ENCODE peak calls at places on chromosome 16, in four cellular contexts. J, T, A and O are unnamed samples.

GRCh38 chr16:89613101-89613953 is at the start of gene DPEP1:
- DNase-seq in A (no peak), T (no peak), J (no peak), O (no peak)

GRCh38 chr16:85616608-85617311 is 3.6 kb downstream of the GSE1 start:
- DNase-seq in T (peak), A (no peak), J (no peak), O (no peak)

GRCh38 chr16:53921042-53921441 is 217.1 kb downstream of the FTO start:
- DNase-seq in J (no peak), A (no peak), T (no peak), O (no peak)

GRCh38 chr16:9437115-9437514 is 345.7 kb downstream of the HAPSTR1 start:
- DNase-seq in J (peak), A (no peak), T (no peak), O (no peak)

GRCh38 chr16:84499638-84500037 is 4.8 kb downstream of the MEAK7 start:
- DNase-seq in T (no peak), J (no peak), A (no peak), O (no peak)

GRCh38 chr16:50281391-50282009 is 15.1 kb downstream of the ADCY7 start:
- DNase-seq in A (no peak), J (no peak), T (no peak), O (no peak)

GRCh38 chr16:23491490-23492391 is 18.6 kb downstream of the GGA2 start:
- DNase-seq in T (no peak), J (peak), A (no peak), O (no peak)

GRCh38 chr16:27402964-27403600 is 1.1 kb downstream of the IL21R start:
- DNase-seq in A (no peak), T (no peak), J (no peak), O (peak)

GRCh38 chr16:86631441-86631840 is 53.1 kb downstream of the FOXL1 start:
- DNase-seq in T (no peak), J (no peak), A (no peak), O (no peak)

GRCh38 chr16:85151079-85151602 is 38.9 kb upstream of the CIBAR2 start:
- DNase-seq in J (no peak), T (no peak), A (no peak), O (no peak)

GRCh38 chr16:47162670-47163420 is 19.1 kb upstream of the NETO2 start:
- DNase-seq in A (no peak), J (no peak), T (no peak), O (no peak)

GRCh38 chr16:84742561-84743200 is 42.9 kb downstream of the USP10 start:
- DNase-seq in A (no peak), J (no peak), T (no peak), O (peak)

GRCh38 chr16:35730251-35730650 is 2270.8 kb downstream of the TP53TG3F start:
- DNase-seq in J (no peak), A (no peak), T (no peak), O (no peak)

GRCh38 chr16:25626172-25626571 is 65.6 kb upstream of the HS3ST4 start:
- DNase-seq in J (no peak), A (no peak), T (no peak), O (no peak)

GRCh38 chr16:86925067-86925791 is 346.9 kb downstream of the FOXL1 start:
- DNase-seq in J (peak), A (no peak), T (no peak), O (no peak)

GRCh38 chr16:35102780-35103403 is 1643.5 kb downstream of the TP53TG3F start:
- DNase-seq in T (no peak), J (no peak), A (no peak), O (no peak)

GRCh38 chr16:69861276-69862030 is 89.7 kb upstream of the CLEC18A start:
- DNase-seq in J (peak), A (no peak), T (peak), O (no peak)

GRCh38 chr16:64615647-64616280 is 506.1 kb downstream of the CDH11 start:
- DNase-seq in A (no peak), T (peak), J (peak), O (peak)

GRCh38 chr16:31414706-31415105 is 13.5 kb downstream of the COX6A2 start:
- DNase-seq in T (no peak), A (no peak), J (no peak), O (no peak)

GRCh38 chr16:87194172-87194571 is 123.0 kb downstream of the C16orf95 start:
- DNase-seq in J (no peak), A (no peak), T (no peak), O (no peak)

GRCh38 chr16:63289834-63290460 is 1253.7 kb upstream of the CDH8 start:
- DNase-seq in T (peak), J (peak), A (no peak), O (peak)

GRCh38 chr16:69706256-69706974 is 19.9 kb downstream of the NQO1 start:
- DNase-seq in A (no peak), T (no peak), J (peak), O (no peak)

GRCh38 chr16:55661842-55662479 is 6.2 kb downstream of the SLC6A2 start:
- DNase-seq in T (no peak), A (no peak), J (peak), O (no peak)

GRCh38 chr16:23074423-23074822 is 74.8 kb downstream of the USP31 start:
- DNase-seq in T (no peak), A (no peak), J (no peak), O (no peak)

GRCh38 chr16:89408315-89408714 is 82.0 kb downstream of the ANKRD11 start:
- DNase-seq in J (no peak), T (no peak), A (no peak), O (no peak)

GRCh38 chr16:88561485-88562369 is 8.5 kb upstream of the ZC3H18 start:
- DNase-seq in J (peak), T (peak), A (peak), O (peak)

GRCh38 chr16:14961405-14962186 is 13.2 kb upstream of the PDXDC1 start:
- DNase-seq in A (no peak), T (no peak), J (no peak), O (no peak)

GRCh38 chr16:1078579-1079021 is 6.1 kb downstream of the SSTR5 start:
- DNase-seq in T (peak), A (no peak), J (no peak), O (peak)

GRCh38 chr16:49630783-49631182 is 225.1 kb downstream of the ZNF423 start:
- DNase-seq in A (no peak), J (no peak), T (no peak), O (no peak)

GRCh38 chr16:82454152-82454551 is 172.6 kb upstream of the CDH13 start:
- DNase-seq in A (no peak), J (no peak), T (no peak), O (no peak)

GRCh38 chr16:82454566-82454965 is 172.2 kb upstream of the CDH13 start:
- DNase-seq in T (no peak), J (no peak), A (no peak), O (no peak)

GRCh38 chr16:82459580-82460256 is 167.1 kb upstream of the CDH13 start:
- DNase-seq in A (no peak), T (no peak), J (no peak), O (no peak)

GRCh38 chr16:82460761-82461160 is 166.0 kb upstream of the CDH13 start:
- DNase-seq in A (no peak), T (no peak), J (no peak), O (no peak)

GRCh38 chr16:82456683-82457082 is 170.1 kb upstream of the CDH13 start:
- DNase-seq in J (peak), A (peak), T (peak), O (peak)
- TF ChIP-seq CTCF in J (peak), A (peak), T (peak), O (peak)

GRCh38 chr16:71963125-71963875 is 36.9 kb downstream of the PKD1L3 start:
- DNase-seq in A (no peak), T (no peak), J (no peak), O (no peak)
- TF ChIP-seq CTCF in A (no peak), T (no peak), J (no peak), O (no peak)

GRCh38 chr16:74025-74424 is 1.6 kb upstream of the RHBDF1 start:
- DNase-seq in J (no peak), A (no peak), T (no peak), O (no peak)

GRCh38 chr16:71540-72341 is 690 bp downstream of the RHBDF1 start:
- DNase-seq in T (peak), A (no peak), J (peak), O (peak)

GRCh38 chr16:74437-75318 is 2.2 kb upstream of the RHBDF1 start:
- DNase-seq in T (peak), J (no peak), A (no peak), O (no peak)

GRCh38 chr16:71210-71539 is 1.3 kb downstream of the RHBDF1 start:
- DNase-seq in T (no peak), J (no peak), A (no peak), O (no peak)

DNA sequence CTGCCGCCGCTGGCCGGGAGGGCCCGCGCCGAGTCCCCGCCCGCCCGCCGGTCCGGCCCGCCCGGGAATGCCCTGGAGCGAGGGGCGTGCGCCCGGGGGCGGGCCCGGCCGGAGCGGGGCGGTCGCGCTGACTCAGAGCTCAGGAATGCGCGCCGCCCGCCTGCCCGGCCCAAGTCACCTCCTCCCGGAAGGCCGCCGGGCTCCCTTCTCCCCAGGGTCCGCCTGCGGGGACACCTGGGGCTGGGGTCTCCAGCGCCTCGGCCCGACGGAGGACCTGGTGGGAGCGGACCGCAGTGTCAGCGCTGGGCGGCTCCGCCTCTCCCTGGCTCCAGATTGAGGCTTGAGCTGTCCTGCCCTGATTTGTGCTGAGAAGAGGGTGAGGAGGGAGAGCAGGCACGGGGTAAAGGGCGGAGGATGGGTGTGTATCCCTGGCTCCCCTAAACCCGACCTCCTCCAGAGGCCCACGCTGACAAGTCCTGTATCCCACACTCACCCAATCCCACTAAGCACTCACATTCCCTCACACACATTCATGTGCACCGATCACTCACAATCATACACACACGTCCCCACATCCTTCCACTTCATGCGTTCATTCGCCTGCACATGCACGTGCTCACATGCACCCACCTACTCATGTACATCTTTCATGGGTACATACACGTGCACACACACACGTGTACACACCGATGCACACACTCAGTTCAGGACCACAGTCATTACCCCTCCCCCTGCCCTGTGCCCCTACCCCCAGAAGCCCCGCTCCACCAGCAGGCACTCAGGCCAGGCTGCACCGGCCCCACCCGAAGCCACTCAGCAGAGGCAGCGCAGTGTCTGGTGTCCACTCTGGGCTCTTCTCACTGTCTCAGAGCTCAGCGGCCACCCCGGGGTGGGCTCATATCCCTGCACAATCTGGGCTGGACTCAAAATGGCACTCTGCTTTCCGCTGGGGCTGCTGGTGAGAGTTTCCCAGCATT is at the start of gene RHBDF1:
- DNase-seq in J (peak), T (peak), A (no peak), O (peak)
- TF ChIP-seq CTCF in J (no peak), T (no peak), A (no peak), O (no peak)

GRCh38 chr16:73329363-73330306 is 281.7 kb upstream of the ZFHX3 start:
- DNase-seq in A (peak), T (peak), J (no peak), O (no peak)
- TF ChIP-seq CTCF in A (no peak), T (no peak), J (no peak), O (no peak)

DNA sequence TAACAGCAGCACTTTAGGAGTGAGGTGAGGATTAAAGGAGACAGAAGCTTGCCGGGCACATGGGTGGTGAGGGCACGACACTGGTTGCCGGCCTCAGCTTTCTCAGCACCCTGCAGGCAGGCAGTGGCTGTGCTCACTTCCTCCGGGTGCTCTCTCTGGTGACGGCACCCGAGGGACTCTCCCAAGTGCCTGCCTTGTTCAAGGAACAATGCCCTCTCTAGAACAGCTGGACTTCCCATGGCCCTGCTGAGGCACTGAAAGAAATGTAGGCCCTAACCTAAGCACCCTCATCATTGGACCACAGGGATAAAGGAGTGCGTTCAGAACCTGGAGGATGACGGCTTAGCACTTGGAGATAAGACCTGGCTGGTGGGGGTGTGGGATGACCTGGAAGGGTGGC is 72.7 kb downstream of the N4BP1 start:
- DNase-seq in T (no peak), J (no peak), A (no peak), O (no peak)
- TF ChIP-seq CTCF in T (no peak), J (no peak), A (no peak), O (no peak)

DNA sequence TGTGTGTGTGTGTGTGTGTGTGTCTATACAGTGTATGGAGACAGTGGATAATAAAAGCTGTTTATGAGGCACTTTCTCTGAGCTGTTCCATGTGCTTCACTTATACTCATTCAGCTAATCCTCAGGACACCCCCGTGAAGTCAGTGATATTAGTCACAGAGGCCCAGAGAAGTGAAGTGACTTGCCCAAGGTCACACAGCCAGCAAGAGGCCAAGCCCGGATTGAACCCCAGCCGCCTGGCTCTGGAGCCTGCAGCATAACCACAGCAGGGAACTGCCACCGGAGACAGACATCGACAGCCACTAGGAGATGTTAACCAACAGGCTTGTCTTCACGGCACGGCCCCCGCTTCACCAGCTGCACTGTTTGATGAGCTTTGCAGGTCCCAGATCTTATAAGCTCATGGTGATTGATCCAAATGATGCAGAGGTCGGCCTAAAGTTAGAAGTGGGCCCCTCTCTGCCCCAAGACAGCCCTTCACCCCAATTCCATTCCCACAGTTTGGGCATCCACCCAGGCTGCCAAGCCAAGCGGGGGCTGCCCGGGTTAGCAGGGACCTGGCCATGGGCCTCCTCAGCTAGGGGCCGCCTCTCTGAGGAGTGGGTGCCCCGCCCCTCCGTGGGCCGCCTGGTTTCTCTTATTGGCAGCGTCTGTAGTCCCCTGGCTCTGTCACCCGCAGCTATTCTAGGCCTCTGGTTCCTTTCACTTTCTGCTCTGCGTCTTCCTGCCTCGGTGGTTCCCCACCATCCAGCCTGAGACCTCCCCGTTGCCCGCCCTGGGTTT is 30.9 kb downstream of the SOCS1 start:
- DNase-seq in A (no peak), J (no peak), T (peak), O (no peak)
- TF ChIP-seq CTCF in A (no peak), J (no peak), T (no peak), O (no peak)

GRCh38 chr16:2429771-2430663 is 770 bp downstream of the CCNF start:
- DNase-seq in J (no peak), T (peak), A (no peak), O (peak)

GRCh38 chr16:2428787-2429036 is 535 bp upstream of the CCNF start:
- DNase-seq in J (no peak), T (no peak), A (no peak), O (no peak)

GRCh38 chr16:2427526-2427925 is 1.7 kb upstream of the CCNF start:
- DNase-seq in J (no peak), T (no peak), A (no peak), O (no peak)

GRCh38 chr16:2428051-2428786 is 1.0 kb upstream of the CCNF start:
- DNase-seq in T (peak), J (no peak), A (no peak), O (peak)

DNA sequence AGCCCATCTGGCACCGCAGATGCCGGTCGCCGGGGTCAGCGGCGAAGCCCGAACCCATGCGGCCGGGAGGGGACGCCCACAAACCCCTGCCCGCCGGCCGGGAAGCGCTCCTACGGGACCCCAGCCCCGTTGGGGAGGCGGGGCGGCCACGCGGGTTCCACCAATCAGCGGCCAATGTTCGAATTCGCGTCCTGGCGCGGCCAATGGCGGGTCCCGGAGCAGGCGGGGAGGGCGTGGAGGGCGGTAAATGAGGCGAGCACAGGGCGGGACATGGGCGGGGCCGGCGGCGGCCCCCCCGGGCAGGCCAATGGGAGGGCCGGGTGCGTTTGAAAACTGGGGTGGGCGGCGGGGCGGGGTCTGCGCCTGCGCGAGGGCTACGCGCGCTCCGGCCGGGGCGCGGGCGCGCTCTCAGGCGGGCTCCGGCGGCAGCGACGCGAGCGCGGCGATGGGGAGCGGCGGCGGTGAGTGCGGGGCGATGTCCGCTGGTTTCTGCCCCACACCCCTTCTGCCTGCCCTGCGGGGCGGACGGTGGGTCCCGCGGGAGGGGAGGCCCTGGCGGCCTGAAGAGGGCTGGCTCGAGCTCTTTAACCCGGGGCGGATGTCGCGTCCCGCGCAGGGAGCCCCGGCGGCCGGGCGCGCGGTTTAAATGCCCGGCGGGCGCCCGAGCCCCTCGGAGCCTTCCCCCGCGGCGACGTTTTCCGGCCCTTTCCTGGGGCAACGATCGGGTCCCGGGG is at the start of gene CCNF:
- DNase-seq in J (peak), T (peak), A (peak), O (peak)
- TF ChIP-seq CTCF in J (no peak), T (no peak), A (peak), O (no peak)

DNA sequence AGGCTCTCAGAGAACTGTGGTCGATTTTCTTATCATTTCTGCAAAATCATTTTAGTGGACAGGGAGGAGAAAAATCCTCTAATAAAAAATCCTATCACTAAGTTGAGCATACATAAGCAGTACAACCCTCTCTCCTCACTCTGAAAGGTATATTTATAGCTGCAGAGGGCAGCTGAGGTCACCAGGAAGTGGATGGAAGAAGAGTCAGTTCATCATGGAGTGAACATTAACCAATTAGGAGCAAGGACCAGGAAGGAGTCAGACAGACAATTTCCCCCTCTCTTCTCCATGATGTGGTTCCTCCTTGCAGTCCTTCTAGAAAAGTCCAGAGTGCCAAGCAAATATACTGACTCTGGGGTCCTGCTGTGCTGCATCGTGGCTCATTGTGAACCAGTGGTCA is 253.7 kb downstream of the TOX3 start:
- DNase-seq in A (no peak), T (no peak), J (no peak), O (no peak)
- TF ChIP-seq CTCF in A (no peak), T (no peak), J (no peak), O (no peak)

DNA sequence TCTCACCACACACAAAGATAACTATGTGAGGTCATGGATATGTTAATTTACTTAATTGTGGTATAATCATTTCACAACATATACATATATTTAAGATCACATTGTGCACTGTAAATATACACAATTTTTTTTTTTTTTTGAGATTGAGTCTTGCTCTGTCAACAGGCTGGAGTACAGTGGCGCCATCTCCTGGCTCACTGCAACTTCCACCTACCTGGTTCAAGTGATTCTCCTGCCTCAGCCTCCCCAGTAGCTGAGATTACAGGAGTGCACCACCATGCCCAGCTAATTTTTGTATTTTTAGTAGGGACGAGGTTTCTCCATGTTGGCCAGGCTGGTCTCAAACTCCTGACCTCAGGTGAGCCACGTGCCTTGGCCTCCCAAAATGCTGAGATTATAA is 11.5 kb upstream of the PRSS54 start:
- DNase-seq in J (peak), A (no peak), T (peak), O (no peak)
- TF ChIP-seq CTCF in J (peak), A (no peak), T (peak), O (peak)